ENCODE peak calls at places on chromosomes 11 and 22, in five cellular contexts. V is mesendoderm, T is H9, Y is neuronal stem cell, K is mesenchymal stem cell. H is an unnamed sample.

GRCh38 chr11:121105063-121105480 is 4.0 kb downstream of the TECTA start:
- DNase-seq in V (no peak), T (no peak), Y (no peak), K (peak), H (peak)

GRCh38 chr11:59365621-59366020 is 6.9 kb downstream of the OR5AN1 start:
- DNase-seq in V (no peak), T (no peak), Y (no peak), K (no peak), H (no peak)

GRCh38 chr11:38226684-38227083 is 1628.6 kb upstream of the RAG2 start:
- DNase-seq in V (peak), T (no peak), Y (no peak), K (no peak), H (no peak)

GRCh38 chr11:65262775-65263174 is 1.0 kb downstream of the POLA2 start:
- DNase-seq in V (no peak), T (no peak), Y (no peak), K (no peak), H (no peak)

GRCh38 chr11:18479063-18479462 is 23.4 kb downstream of the LDHAL6A start:
- DNase-seq in V (no peak), T (no peak), Y (no peak), K (no peak), H (no peak)

GRCh38 chr11:107999759-108000455 is 8.8 kb upstream of the CUL5 start:
- DNase-seq in V (peak), T (peak), Y (peak), K (peak), H (peak)

GRCh38 chr11:119942021-119942420 is 195.9 kb downstream of the TRIM29 start:
- DNase-seq in V (peak), T (peak), Y (no peak), K (no peak), H (no peak)

GRCh38 chr11:129417458-129417857 is 41.8 kb downstream of the BARX2 start:
- DNase-seq in V (no peak), T (no peak), Y (no peak), K (no peak), H (no peak)

GRCh38 chr11:121104223-121104831 is 3.3 kb downstream of the TECTA start:
- DNase-seq in V (peak), T (peak), Y (no peak), K (no peak), H (no peak)

GRCh38 chr11:830295-831131 is 2.2 kb upstream of the CD151 start:
- DNase-seq in V (peak), T (peak), Y (no peak), K (peak), H (no peak)

GRCh38 chr11:704799-705645 is 1.0 kb upstream of the EPS8L2 start:
- DNase-seq in V (no peak), T (peak), Y (no peak), K (no peak), H (no peak)

GRCh38 chr11:115869780-115870431 is 365.7 kb upstream of the CADM1 start:
- DNase-seq in V (peak), T (peak), Y (no peak), K (peak), H (peak)

GRCh38 chr11:62805991-62806441 is 776 bp upstream of the NXF1 start:
- DNase-seq in V (peak), T (no peak), Y (no peak), K (peak), H (no peak)

GRCh38 chr11:133263332-133263731 is 269.0 kb downstream of the OPCML start:
- DNase-seq in V (no peak), T (no peak), Y (no peak), K (no peak), H (no peak)

GRCh38 chr11:12397953-12398352 is 20.6 kb downstream of the PARVA start:
- DNase-seq in V (peak), T (no peak), Y (no peak), K (peak), H (peak)

GRCh38 chr11:71462726-71463125 is 9.7 kb downstream of the NADSYN1 start:
- DNase-seq in V (no peak), T (no peak), Y (no peak), K (no peak), H (no peak)

GRCh38 chr11:44598831-44599230 is 33.4 kb downstream of the CD82 start:
- DNase-seq in V (no peak), T (no peak), Y (no peak), K (no peak), H (no peak)

GRCh38 chr11:134333312-134333711 is 1.5 kb downstream of the GLB1L2 start:
- DNase-seq in V (no peak), T (no peak), Y (no peak), K (no peak), H (no peak)

GRCh38 chr22:44901301-44901700 is 108.5 kb downstream of the PHF21B start:
- DNase-seq in V (peak), T (no peak), Y (no peak), K (peak), H (peak)

GRCh38 chr11:47861762-47862161 is 13.6 kb upstream of the NUP160 start:
- DNase-seq in V (no peak), T (no peak), Y (no peak), K (peak), H (peak)

GRCh38 chr11:104078250-104078649 is 41.8 kb downstream of the DDI1 start:
- DNase-seq in V (no peak), T (no peak), Y (no peak), K (no peak), H (no peak)

DNA sequence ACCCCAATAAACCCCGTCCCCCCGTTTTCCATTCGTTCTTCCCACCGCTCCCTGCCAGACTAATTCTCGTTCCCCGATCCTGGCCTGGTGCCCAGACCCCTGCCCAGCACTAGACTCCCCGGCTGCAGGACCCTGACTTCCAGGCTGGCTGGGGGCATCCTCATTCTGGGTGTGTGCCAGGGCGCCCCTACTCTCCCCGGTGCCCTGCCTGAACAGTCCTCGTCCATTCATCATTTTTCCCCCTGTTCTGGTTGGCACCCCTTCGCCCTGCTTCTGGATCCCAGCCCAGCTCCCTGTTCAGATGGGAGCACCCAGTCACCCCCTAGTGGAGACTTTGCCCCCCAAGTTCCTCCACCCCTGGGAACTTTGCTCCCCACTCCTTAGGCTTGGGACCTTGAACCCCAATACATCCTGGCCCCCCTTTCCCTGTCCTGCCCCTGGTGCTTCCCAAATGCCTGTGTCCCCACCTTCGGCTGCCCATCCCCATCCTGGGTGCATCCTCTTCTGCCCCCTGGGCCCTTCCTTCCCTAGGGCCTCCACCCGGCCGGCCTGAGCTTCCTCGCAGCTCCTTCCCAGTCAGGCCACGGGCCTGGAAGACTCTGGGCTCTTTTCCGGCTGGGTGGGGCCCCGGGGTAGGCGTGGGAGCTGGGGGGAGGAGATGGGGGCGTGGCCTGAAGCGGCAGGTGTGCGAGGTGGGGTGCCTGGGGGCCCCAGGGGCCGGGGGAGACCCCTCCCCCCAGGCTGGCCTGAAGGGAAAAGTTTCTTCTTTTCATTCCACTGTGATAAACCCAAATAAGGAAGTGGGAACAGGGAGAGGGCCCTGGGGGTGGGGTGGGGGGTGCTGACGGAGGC is 882 bp downstream of the PLCB3 start:
- DNase-seq in V (peak), T (no peak), Y (no peak), K (peak), H (no peak)
- H2AK5ac ChIP-seq in V (peak), T (no peak), Y (peak), K (peak), H (peak)

GRCh38 chr11:126863294-126863997 is 137.1 kb downstream of the KIRREL3 start:
- DNase-seq in V (no peak), T (peak), Y (no peak), K (no peak), H (no peak)
- H2AK5ac ChIP-seq in V (no peak), T (no peak), Y (no peak), K (no peak), H (no peak)

DNA sequence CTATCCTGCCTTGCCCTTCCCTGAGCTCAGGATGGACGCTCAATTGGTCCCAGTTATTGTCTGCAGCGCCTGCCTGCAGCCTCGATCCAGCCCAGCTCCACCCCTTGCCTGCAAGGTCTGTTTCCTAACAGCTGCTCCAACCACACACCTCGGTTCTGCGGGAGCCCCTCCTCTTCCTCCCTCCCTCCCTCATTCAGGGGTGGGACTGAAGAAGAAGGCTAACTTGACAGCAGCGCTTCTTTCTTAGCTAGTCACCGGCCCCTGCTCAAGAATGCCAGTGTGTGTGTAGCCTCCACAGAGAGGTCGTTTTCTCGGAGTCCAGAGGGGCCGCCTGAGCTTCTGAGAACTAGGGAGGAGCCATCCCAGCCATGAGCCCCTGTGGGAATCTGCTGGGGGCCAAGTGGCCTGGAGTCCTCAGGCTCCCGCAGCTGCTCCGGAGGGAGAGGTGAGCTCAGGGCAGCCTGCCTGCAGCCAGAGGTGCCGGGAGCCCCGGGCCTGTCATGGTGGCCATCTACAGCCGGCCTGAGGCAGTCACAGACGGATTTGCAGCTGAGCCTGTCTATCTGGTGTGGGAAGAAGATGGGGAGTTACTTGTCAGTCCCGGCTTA is 36.1 kb downstream of the LIMK2 start:
- DNase-seq in V (peak), T (peak), Y (peak), K (peak), H (peak)
- H2AK5ac ChIP-seq in V (no peak), T (no peak), Y (peak), K (peak), H (peak)

GRCh38 chr11:46293066-46293465 is 15.6 kb downstream of the CREB3L1 start:
- DNase-seq in V (no peak), T (no peak), Y (no peak), K (no peak), H (no peak)

GRCh38 chr11:46294365-46295309 is 17.2 kb downstream of the CREB3L1 start:
- DNase-seq in V (peak), T (peak), Y (peak), K (peak), H (peak)

GRCh38 chr11:46291441-46292143 is 14.1 kb downstream of the CREB3L1 start:
- DNase-seq in V (no peak), T (no peak), Y (no peak), K (peak), H (peak)

GRCh38 chr11:46295312-46295995 is 18.0 kb downstream of the CREB3L1 start:
- DNase-seq in V (peak), T (peak), Y (peak), K (peak), H (peak)

GRCh38 chr11:46293616-46294015 is 16.2 kb downstream of the CREB3L1 start:
- DNase-seq in V (no peak), T (no peak), Y (no peak), K (peak), H (peak)
- H2AK5ac ChIP-seq in V (peak), T (peak), Y (no peak), K (peak), H (peak)

DNA sequence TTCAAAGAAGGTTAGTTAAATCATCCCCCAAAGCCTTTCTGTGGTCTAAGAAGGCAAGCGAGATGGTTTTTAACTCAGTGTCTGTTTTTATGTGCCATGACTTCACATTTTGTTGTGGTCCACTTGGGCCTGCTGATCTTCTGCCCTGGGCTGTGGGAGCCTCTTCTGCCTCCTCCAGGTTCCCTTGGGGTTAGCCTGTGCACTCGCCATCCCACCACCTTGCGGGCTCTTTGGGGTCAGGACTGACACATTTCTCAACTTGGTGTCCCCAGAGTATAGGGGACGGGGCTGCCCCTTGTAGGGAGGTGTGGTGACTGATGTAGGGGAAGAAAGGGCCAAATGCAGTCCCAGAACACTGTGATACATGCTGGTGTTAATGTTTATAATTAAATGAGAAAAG is 207.0 kb downstream of the TBC1D22A start:
- DNase-seq in V (no peak), T (no peak), Y (no peak), K (no peak), H (no peak)
- H2AK5ac ChIP-seq in V (no peak), T (no peak), Y (no peak), K (no peak), H (no peak)

GRCh38 chr11:94046796-94047195 is 25.6 kb downstream of the HEPHL1 start:
- DNase-seq in V (no peak), T (no peak), Y (no peak), K (no peak), H (no peak)
- H2AK5ac ChIP-seq in V (no peak), T (no peak), Y (no peak), K (no peak), H (no peak)

DNA sequence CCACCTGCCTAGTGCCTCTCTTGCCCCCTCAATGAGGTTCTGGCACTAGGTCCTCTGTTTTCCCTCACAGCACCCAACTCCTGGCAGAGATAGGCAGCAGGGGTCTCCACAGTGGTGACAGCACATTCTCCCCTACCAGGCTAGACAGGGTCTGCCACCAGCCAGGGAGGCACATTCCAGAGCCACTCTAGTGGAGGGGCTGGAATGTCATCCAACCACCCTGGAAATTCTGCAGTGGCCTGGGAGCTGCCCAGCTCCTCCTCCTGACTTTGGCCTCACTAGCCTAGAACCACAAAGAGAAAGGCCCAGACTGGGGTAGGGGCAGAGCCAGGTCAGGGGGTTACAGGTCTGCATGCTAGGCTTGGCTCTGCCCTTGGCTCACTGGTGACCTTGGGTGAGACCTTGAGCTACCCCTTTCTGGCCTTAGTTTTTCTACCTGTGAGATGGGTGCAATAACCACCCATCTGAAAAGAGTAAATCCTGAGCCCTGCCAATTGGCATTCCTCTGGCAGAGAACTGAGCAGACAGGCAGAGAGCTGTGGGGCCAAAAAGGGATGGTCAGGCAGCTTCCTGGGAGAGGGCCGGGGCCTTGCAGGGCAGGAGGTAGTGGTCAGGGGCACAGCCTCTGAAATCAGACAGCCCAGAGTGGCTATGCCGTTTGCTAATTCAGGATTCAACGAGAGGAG is 7.1 kb downstream of the P2RY2 start:
- DNase-seq in V (peak), T (no peak), Y (no peak), K (no peak), H (no peak)
- H2AK5ac ChIP-seq in V (no peak), T (no peak), Y (no peak), K (no peak), H (no peak)

DNA sequence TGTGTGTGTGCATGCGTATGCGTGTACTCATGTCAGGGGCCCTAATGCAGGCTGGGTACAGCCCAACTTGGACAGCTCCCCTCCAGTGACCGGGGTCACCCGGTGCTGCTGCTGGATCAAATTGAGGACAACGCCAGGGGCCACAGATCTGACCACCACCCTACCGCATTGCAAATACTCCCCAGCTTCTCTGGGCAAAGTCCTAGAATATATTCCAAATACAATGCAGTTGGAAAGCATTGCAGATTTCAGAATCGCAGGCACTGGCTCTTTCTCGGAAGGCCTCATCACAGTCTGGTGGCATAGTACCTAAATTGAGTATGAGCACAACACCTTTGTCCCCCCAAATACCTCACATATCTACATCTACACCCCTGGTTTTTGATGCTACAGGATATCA is 43.2 kb downstream of the MYO7A start:
- DNase-seq in V (no peak), T (no peak), Y (no peak), K (no peak), H (no peak)
- H2AK5ac ChIP-seq in V (peak), T (no peak), Y (peak), K (no peak), H (no peak)

DNA sequence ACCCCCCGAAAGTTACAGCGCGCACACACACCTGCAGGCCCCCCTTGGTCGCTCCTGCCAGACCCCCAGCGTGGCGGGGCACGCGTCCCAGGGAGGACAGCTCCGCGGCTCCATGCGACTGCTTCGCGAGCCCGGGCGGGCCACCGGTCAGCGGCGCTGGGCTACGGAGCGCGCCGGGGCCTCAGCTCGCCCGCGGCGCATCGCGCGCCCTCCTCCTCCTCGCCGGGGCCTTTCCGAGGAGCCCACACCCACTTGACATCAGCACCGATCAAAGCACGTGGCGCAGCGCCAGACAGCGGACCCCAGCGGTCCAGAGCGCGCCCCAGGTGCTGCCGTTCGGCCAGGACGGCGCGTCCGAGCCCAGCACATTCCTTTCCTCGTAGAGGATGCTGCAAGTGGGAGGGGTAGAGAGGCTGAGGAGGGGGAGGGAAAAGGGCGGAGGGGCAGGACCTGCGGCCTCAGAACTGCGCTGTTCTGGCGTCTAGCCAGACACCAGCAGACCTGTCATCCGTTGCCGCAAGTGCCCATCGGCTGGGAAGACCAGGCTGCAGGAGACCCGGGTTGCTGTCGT is 88.6 kb downstream of the PLEKHA7 start:
- DNase-seq in V (peak), T (peak), Y (peak), K (peak), H (no peak)
- H2AK5ac ChIP-seq in V (no peak), T (no peak), Y (no peak), K (no peak), H (no peak)

H was measured in IMR-90.